ENCODE peak calls at places on chromosome 14, in five cellular contexts. P is HFF-Myc, H is HepG2, I is kidney epithelial cell, K is fibroblast of lung. G is an unnamed sample.

GRCh38 chr14:74898694-74899093 is 17.0 kb downstream of the DLST start:
- DNase-seq in I (no peak), P (no peak), K (no peak), H (peak; percentile 82), G (no peak)

GRCh38 chr14:68050177-68050576 is 230.6 kb downstream of the RAD51B start:
- DNase-seq in P (no peak), K (no peak), H (no peak), I (no peak), G (no peak)

GRCh38 chr14:30195946-30196345 is 268.3 kb upstream of the PRKD1 start:
- DNase-seq in I (no peak), H (no peak), K (peak; percentile 92), P (no peak), G (no peak)

GRCh38 chr14:34931206-34931605 is 51.6 kb upstream of the SRP54 start:
- DNase-seq in P (no peak), I (no peak), K (no peak), H (no peak), G (no peak)

GRCh38 chr14:95265106-95266094 is 54.3 kb downstream of the CLMN start:
- DNase-seq in H (peak; percentile 95), I (peak; percentile 100), P (peak; percentile 63), K (peak; percentile 99), G (peak; percentile 66)

GRCh38 chr14:75307700-75308379 is 29.2 kb downstream of the FOS start:
- DNase-seq in H (peak; percentile 63), I (no peak), K (peak; percentile 61), P (no peak), G (peak; percentile 69)

GRCh38 chr14:47678157-47678556 is 2.8 kb upstream of the MDGA2 start:
- DNase-seq in K (no peak), H (peak; percentile 3), P (no peak), I (no peak), G (no peak)

GRCh38 chr14:30443368-30444007 is 115.5 kb upstream of the G2E3 start:
- DNase-seq in I (peak; percentile 5), H (peak; percentile 77), K (peak; percentile 32), P (peak; percentile 6), G (peak; percentile 26)

GRCh38 chr14:95522116-95522515 is 5.7 kb upstream of the SYNE3 start:
- DNase-seq in K (no peak), P (no peak), I (no peak), H (no peak), G (no peak)

GRCh38 chr14:20434701-20435453 is 1.1 kb downstream of the KLHL33 start:
- DNase-seq in K (peak; percentile 6), H (no peak), P (no peak), I (no peak), G (no peak)

GRCh38 chr14:19917955-19918518 is 2.4 kb upstream of the OR4K5 start:
- DNase-seq in H (peak; percentile 47), P (no peak), K (no peak), I (no peak), G (no peak)

GRCh38 chr14:29810064-29810463 is 117.6 kb downstream of the PRKD1 start:
- DNase-seq in I (no peak), H (no peak), P (no peak), K (no peak), G (no peak)

GRCh38 chr14:23028800-23029199 is 5.9 kb downstream of the PSMB5 start:
- DNase-seq in P (no peak), I (no peak), H (no peak), K (peak; percentile 52), G (no peak)

GRCh38 chr14:47715330-47715729 is 39.9 kb upstream of the MDGA2 start:
- DNase-seq in H (no peak), I (peak; percentile 35), P (no peak), K (peak; percentile 51), G (no peak)

GRCh38 chr14:92960706-92961566 is 38.0 kb downstream of the CHGA start:
- DNase-seq in H (no peak), I (no peak), K (peak; percentile 67), P (no peak), G (peak; percentile 44)

GRCh38 chr14:22915886-22916521 is 2.9 kb downstream of the RBM23 start:
- DNase-seq in H (peak; percentile 74), K (no peak), I (no peak), P (no peak), G (no peak)

GRCh38 chr14:53780156-53780555 is 176.5 kb downstream of the BMP4 start:
- DNase-seq in P (no peak), K (no peak), H (no peak), I (no peak), G (no peak)

GRCh38 chr14:68792830-68793733 is at the start of gene ZFP36L1:
- DNase-seq in P (peak; percentile 92), K (peak; percentile 94), H (peak; percentile 89), I (peak; percentile 92), G (peak; percentile 96)

GRCh38 chr14:90642239-90642717 is 174.0 kb downstream of the TTC7B start:
- DNase-seq in P (no peak), I (no peak), H (peak; percentile 76), K (peak; percentile 73), G (no peak)

GRCh38 chr14:76834296-76834695 is 8.1 kb downstream of the LRRC74A start:
- DNase-seq in H (peak; percentile 60), P (no peak), I (peak; percentile 23), K (no peak), G (no peak)

GRCh38 chr14:54001189-54001878 is 44.7 kb upstream of the BMP4 start:
- DNase-seq in H (peak; percentile 72), P (no peak), I (no peak), K (peak; percentile 55), G (no peak)

GRCh38 chr14:35043046-35043445 is 3.0 kb upstream of the FAM177A1 start:
- DNase-seq in H (no peak), K (no peak), P (no peak), I (no peak), G (no peak)

GRCh38 chr14:76924363-76925151 is 98.3 kb downstream of the LRRC74A start:
- DNase-seq in I (peak; percentile 77), K (peak; percentile 40), P (no peak), H (peak; percentile 36), G (no peak)

GRCh38 chr14:71320107-71320733 is 413.0 kb downstream of the PCNX1 start:
- DNase-seq in H (peak; percentile 96), P (peak; percentile 94), I (peak; percentile 92), K (peak; percentile 99), G (peak; percentile 99)

GRCh38 chr14:65210118-65210826 is 108.0 kb upstream of the MAX start:
- DNase-seq in P (no peak), K (peak; percentile 63), I (no peak), H (no peak), G (no peak)

GRCh38 chr14:55869397-55870049 is 248.7 kb upstream of the PELI2 start:
- DNase-seq in P (no peak), K (peak; percentile 2), H (no peak), I (no peak), G (no peak)

GRCh38 chr14:32560213-32560857 is 231.2 kb downstream of the AKAP6 start:
- DNase-seq in H (peak; percentile 82), P (peak; percentile 82), K (peak; percentile 76), I (peak; percentile 19), G (peak; percentile 79)

GRCh38 chr14:69045857-69046351 is 66.8 kb upstream of the ACTN1 start:
- DNase-seq in I (no peak), K (peak; percentile 70), P (no peak), H (no peak), G (no peak)

GRCh38 chr14:56119221-56119967 is 1.2 kb downstream of the PELI2 start:
- DNase-seq in P (no peak), H (no peak), I (no peak), K (peak; percentile 47), G (no peak)

GRCh38 chr14:97021571-97022171 is 224.5 kb downstream of the VRK1 start:
- DNase-seq in P (no peak), K (no peak), I (no peak), H (no peak), G (no peak)

GRCh38 chr14:85273952-85274351 is 256.0 kb upstream of the FLRT2 start:
- DNase-seq in I (no peak), K (no peak), H (no peak), P (no peak), G (no peak)

GRCh38 chr14:96167224-96168148 is 37.2 kb upstream of the BDKRB2 start:
- DNase-seq in P (peak; percentile 83), H (no peak), I (no peak), K (peak; percentile 73), G (peak; percentile 90)

GRCh38 chr14:73752297-73752992 is 38.3 kb upstream of the PNMA1 start:
- DNase-seq in P (no peak), H (no peak), I (no peak), K (peak; percentile 80), G (peak; percentile 81)
- TF ChIP-seq CTCF in P (peak; percentile 14), H (peak; percentile 8), I (peak; percentile 15), K (peak; percentile 34), G (peak; percentile 69)

GRCh38 chr14:94015223-94015622 is 10.9 kb upstream of the OTUB2 start:
- DNase-seq in I (no peak), H (no peak), P (no peak), K (no peak), G (no peak)
- TF ChIP-seq CTCF in I (no peak), H (no peak), P (no peak), K (no peak), G (peak; percentile 26)

DNA sequence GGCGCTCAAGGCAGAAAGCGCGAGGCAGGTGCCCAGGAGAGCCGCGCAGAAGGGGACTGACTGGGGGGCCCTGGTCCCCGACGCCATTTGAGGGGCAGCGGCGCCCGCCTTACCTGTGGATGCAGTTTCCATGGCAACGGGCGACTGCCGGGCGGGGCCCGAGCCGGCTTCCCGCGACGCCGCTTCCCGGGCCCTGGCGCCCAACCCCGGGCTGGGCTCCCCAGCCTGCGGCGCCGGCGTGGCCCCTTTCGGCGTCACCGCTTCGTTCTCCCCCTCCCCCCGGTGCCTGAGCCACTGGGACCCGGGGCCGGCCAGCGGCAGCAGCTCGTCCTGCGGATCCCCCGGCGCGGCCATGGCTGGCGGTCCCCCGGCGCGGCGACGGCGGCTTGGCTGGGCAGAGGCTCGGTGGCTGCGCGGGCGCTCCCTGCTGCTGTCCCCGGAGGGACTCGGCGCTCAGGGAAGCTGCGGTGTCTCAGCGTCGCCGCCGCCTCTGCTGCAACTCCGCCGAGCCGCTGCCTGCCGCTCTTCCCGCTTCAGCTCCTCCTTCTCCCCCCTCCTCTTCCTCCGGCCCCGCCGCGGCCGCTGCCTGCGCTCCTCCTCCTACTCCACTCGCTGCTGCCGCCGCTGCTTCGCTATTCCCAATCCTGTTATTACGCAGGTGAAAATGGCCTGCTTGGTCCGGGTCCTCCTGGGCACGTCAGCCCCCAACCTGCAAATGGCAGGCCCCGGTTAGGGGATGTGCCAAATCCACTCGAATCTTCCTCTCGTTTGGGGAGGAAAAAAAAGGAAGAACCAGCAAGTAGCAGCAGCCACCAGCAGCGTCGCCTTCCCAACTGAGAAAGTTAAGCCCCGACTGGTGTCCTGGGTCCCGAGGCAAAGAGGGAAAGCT is at the start of gene RTN1:
- DNase-seq in K (peak; percentile 55), P (no peak), H (no peak), I (no peak), G (no peak)
- TF ChIP-seq CTCF in K (no peak), P (no peak), H (no peak), I (no peak), G (no peak)

GRCh38 chr14:39434401-39434800 is 2.2 kb upstream of the FBXO33 start:
- DNase-seq in I (no peak), H (no peak), P (no peak), K (no peak), G (no peak)

GRCh38 chr14:39433452-39433813 is 1.2 kb upstream of the FBXO33 start:
- DNase-seq in I (no peak), P (no peak), K (no peak), H (no peak), G (no peak)

GRCh38 chr14:39431416-39432178 is 636 bp downstream of the FBXO33 start:
- DNase-seq in H (peak; percentile 51), P (no peak), I (no peak), K (peak; percentile 41), G (peak; percentile 37)

GRCh38 chr14:39432179-39432618 is at the start of gene FBXO33:
- DNase-seq in H (peak; percentile 98), I (peak; percentile 68), P (peak; percentile 85), K (peak; percentile 96), G (peak; percentile 96)

GRCh38 chr14:39432619-39433451 is 602 bp upstream of the FBXO33 start:
- DNase-seq in H (peak; percentile 96), I (peak; percentile 56), K (peak; percentile 85), P (peak; percentile 52), G (peak; percentile 70)
- TF ChIP-seq CTCF in H (peak; percentile 86), I (peak; percentile 18), K (no peak), P (no peak), G (peak; percentile 47)